ENCODE peak calls at places on chromosomes 7 and 10, in nine cellular contexts. X, I, R, P, D, S, U, N and C are unnamed samples.

GRCh38 chr10:99529483-99530107 is 3.1 kb upstream of the NKX2-3 start:
- DNase-seq in I (peak), U (peak), S (no peak), N (no peak), D (no peak), P (no peak), X (no peak), R (no peak), C (no peak)

GRCh38 chr10:99344715-99345114 is 15.6 kb downstream of the CNNM1 start:
- DNase-seq in P (no peak), R (no peak), S (no peak), U (no peak), I (peak), N (no peak), X (no peak), D (no peak), C (no peak)

GRCh38 chr7:42217053-42217452 is 20.0 kb downstream of the GLI3 start:
- DNase-seq in D (no peak), U (peak), P (no peak), I (no peak), R (no peak), S (no peak), N (no peak), X (no peak), C (no peak)

GRCh38 chr7:111741811-111742240 is 179.5 kb upstream of the IMMP2L start:
- DNase-seq in U (peak), N (peak), I (peak), D (peak), S (peak), R (peak), P (peak), X (peak), C (peak)

GRCh38 chr10:54066646-54067045 is 734.4 kb downstream of the PCDH15 start:
- DNase-seq in N (no peak), I (no peak), X (no peak), S (no peak), D (no peak), R (no peak), P (no peak), U (no peak), C (no peak)

GRCh38 chr10:132454296-132455198 is 57.5 kb downstream of the PWWP2B start:
- DNase-seq in R (no peak), P (no peak), U (no peak), X (no peak), N (no peak), I (no peak), D (no peak), S (no peak), C (no peak)

GRCh38 chr10:110642980-110643655 is 1.0 kb upstream of the RBM20 start:
- DNase-seq in R (no peak), S (no peak), N (no peak), U (peak), X (no peak), P (peak), D (no peak), I (peak), C (no peak)

GRCh38 chr7:1117321-1117928 is 29.5 kb downstream of the GPER1 start:
- DNase-seq in R (peak), X (no peak), S (no peak), I (no peak), D (no peak), P (no peak), N (no peak), U (no peak), C (no peak)

GRCh38 chr10:102894491-102895213 is 23.4 kb upstream of the CNNM2 start:
- DNase-seq in R (no peak), D (no peak), U (no peak), X (no peak), S (peak), N (no peak), P (no peak), I (no peak), C (no peak)

GRCh38 chr10:113187066-113187777 is 237.2 kb downstream of the TCF7L2 start:
- DNase-seq in R (peak), X (peak), I (no peak), U (peak), D (peak), N (peak), P (no peak), S (peak), C (peak)

GRCh38 chr7:44963526-44964290 is 15.1 kb downstream of the MYO1G start:
- DNase-seq in U (no peak), R (peak), I (no peak), D (no peak), N (no peak), S (no peak), X (no peak), P (no peak), C (no peak)